ENCODE peak calls at places on chromosomes 5 and 9, in four cellular contexts. One of them, this sample, is unnamed.

GRCh38 chr5:133032852-133033742 is 6.7 kb upstream of the ZCCHC10 start:
- DNase-seq in stomach: no peak
- DNase-seq in tibial nerve: no peak
- DNase-seq in left ventricle myocardium inferior: no peak
- DNase-seq in this sample: no peak

GRCh38 chr5:71681282-71681681 is 37.8 kb upstream of the CARTPT start:
- DNase-seq in stomach: no peak
- DNase-seq in tibial nerve: no peak
- DNase-seq in left ventricle myocardium inferior: no peak
- DNase-seq in this sample: no peak

GRCh38 chr5:56649569-56649968 is 165.8 kb upstream of the MAP3K1 start:
- DNase-seq in stomach: no peak
- DNase-seq in tibial nerve: no peak
- DNase-seq in left ventricle myocardium inferior: peak; percentile 31
- DNase-seq in this sample: no peak

GRCh38 chr9:135338546-135338945 is 141.0 kb upstream of the PPP1R26 start:
- DNase-seq in stomach: peak; percentile 19
- DNase-seq in tibial nerve: no peak
- DNase-seq in left ventricle myocardium inferior: no peak
- DNase-seq in this sample: no peak

GRCh38 chr9:35757527-35758275 is 3.6 kb upstream of the MSMP start:
- DNase-seq in stomach: no peak
- DNase-seq in tibial nerve: no peak
- DNase-seq in left ventricle myocardium inferior: no peak
- DNase-seq in this sample: no peak

GRCh38 chr9:129832957-129833356 is 2.1 kb downstream of the C9orf78 start:
- DNase-seq in stomach: no peak
- DNase-seq in tibial nerve: no peak
- DNase-seq in left ventricle myocardium inferior: no peak
- DNase-seq in this sample: no peak

GRCh38 chr9:129458663-129459549 is 162.0 kb downstream of the C9orf50 start:
- DNase-seq in stomach: peak; percentile 86
- DNase-seq in tibial nerve: no peak
- DNase-seq in left ventricle myocardium inferior: peak; percentile 54
- DNase-seq in this sample: peak; percentile 44

GRCh38 chr9:112029921-112030444 is 133.4 kb downstream of the UGCG start:
- DNase-seq in stomach: peak; percentile 37
- DNase-seq in tibial nerve: no peak
- DNase-seq in left ventricle myocardium inferior: no peak
- DNase-seq in this sample: no peak

GRCh38 chr9:111034146-111034545 is 4.1 kb downstream of the LPAR1 start:
- DNase-seq in stomach: no peak
- DNase-seq in tibial nerve: no peak
- DNase-seq in left ventricle myocardium inferior: no peak
- DNase-seq in this sample: no peak

GRCh38 chr9:12916037-12916436 is 141.2 kb downstream of the LURAP1L start:
- DNase-seq in stomach: no peak
- DNase-seq in tibial nerve: no peak
- DNase-seq in left ventricle myocardium inferior: no peak
- DNase-seq in this sample: no peak

GRCh38 chr5:43019615-43020293 is 20.4 kb downstream of the ANXA2R start:
- DNase-seq in stomach: peak; percentile 74
- DNase-seq in tibial nerve: no peak
- DNase-seq in left ventricle myocardium inferior: no peak
- DNase-seq in this sample: peak; percentile 78

GRCh38 chr9:20256284-20256948 is 365.9 kb downstream of the MLLT3 start:
- DNase-seq in stomach: no peak
- DNase-seq in tibial nerve: no peak
- DNase-seq in left ventricle myocardium inferior: no peak
- DNase-seq in this sample: no peak

GRCh38 chr5:152274206-152274605 is 130.9 kb downstream of the NMUR2 start:
- DNase-seq in stomach: no peak
- DNase-seq in tibial nerve: no peak
- DNase-seq in left ventricle myocardium inferior: no peak
- DNase-seq in this sample: no peak

GRCh38 chr5:178324481-178325310 is 92.1 kb upstream of the PHYKPL start:
- DNase-seq in stomach: no peak
- DNase-seq in tibial nerve: no peak
- DNase-seq in left ventricle myocardium inferior: no peak
- DNase-seq in this sample: no peak

GRCh38 chr9:78982849-78983248 is 588.9 kb upstream of the TLE4 start:
- DNase-seq in stomach: no peak
- DNase-seq in tibial nerve: no peak
- DNase-seq in left ventricle myocardium inferior: no peak
- DNase-seq in this sample: no peak

GRCh38 chr5:142426129-142426641 is 101.4 kb upstream of the SPRY4 start:
- DNase-seq in stomach: peak; percentile 51
- DNase-seq in tibial nerve: no peak
- DNase-seq in left ventricle myocardium inferior: peak; percentile 62
- DNase-seq in this sample: peak; percentile 11

GRCh38 chr5:180187767-180188166 is 21.2 kb downstream of the RASGEF1C start:
- DNase-seq in stomach: no peak
- DNase-seq in tibial nerve: no peak
- DNase-seq in left ventricle myocardium inferior: no peak
- DNase-seq in this sample: no peak

GRCh38 chr5:10632110-10632903 is 68.4 kb downstream of the ANKRD33B start:
- DNase-seq in stomach: no peak
- DNase-seq in tibial nerve: no peak
- DNase-seq in left ventricle myocardium inferior: no peak
- DNase-seq in this sample: peak; percentile 10

GRCh38 chr9:4769321-4770080 is 23.2 kb upstream of the RCL1 start:
- DNase-seq in stomach: no peak
- DNase-seq in tibial nerve: no peak
- DNase-seq in left ventricle myocardium inferior: no peak
- DNase-seq in this sample: no peak

GRCh38 chr5:33969572-33970452 is 14.7 kb downstream of the SLC45A2 start:
- DNase-seq in stomach: no peak
- DNase-seq in tibial nerve: no peak
- DNase-seq in left ventricle myocardium inferior: no peak
- DNase-seq in this sample: no peak

GRCh38 chr9:135780626-135781025 is 78.6 kb downstream of the KCNT1 start:
- DNase-seq in stomach: no peak
- DNase-seq in tibial nerve: no peak
- DNase-seq in left ventricle myocardium inferior: no peak
- DNase-seq in this sample: no peak

GRCh38 chr9:76576344-76576743 is 117.4 kb downstream of the GCNT1 start:
- DNase-seq in stomach: no peak
- DNase-seq in tibial nerve: no peak
- DNase-seq in left ventricle myocardium inferior: no peak
- DNase-seq in this sample: no peak

GRCh38 chr9:76302947-76303550 is 91.2 kb downstream of the RFK start:
- DNase-seq in stomach: no peak
- DNase-seq in tibial nerve: no peak
- DNase-seq in left ventricle myocardium inferior: no peak
- DNase-seq in this sample: no peak

GRCh38 chr5:89988129-89988528 is 421.4 kb downstream of the CETN3 start:
- DNase-seq in stomach: no peak
- DNase-seq in tibial nerve: no peak
- DNase-seq in left ventricle myocardium inferior: no peak
- DNase-seq in this sample: no peak

GRCh38 chr5:151517122-151517920 is 69.9 kb downstream of the SLC36A1 start:
- DNase-seq in stomach: no peak
- DNase-seq in tibial nerve: no peak
- DNase-seq in left ventricle myocardium inferior: no peak
- DNase-seq in this sample: no peak

GRCh38 chr9:125436613-125437443 is 175.2 kb downstream of the GAPVD1 start:
- DNase-seq in stomach: no peak
- DNase-seq in tibial nerve: no peak
- DNase-seq in left ventricle myocardium inferior: no peak
- DNase-seq in this sample: no peak

DNA sequence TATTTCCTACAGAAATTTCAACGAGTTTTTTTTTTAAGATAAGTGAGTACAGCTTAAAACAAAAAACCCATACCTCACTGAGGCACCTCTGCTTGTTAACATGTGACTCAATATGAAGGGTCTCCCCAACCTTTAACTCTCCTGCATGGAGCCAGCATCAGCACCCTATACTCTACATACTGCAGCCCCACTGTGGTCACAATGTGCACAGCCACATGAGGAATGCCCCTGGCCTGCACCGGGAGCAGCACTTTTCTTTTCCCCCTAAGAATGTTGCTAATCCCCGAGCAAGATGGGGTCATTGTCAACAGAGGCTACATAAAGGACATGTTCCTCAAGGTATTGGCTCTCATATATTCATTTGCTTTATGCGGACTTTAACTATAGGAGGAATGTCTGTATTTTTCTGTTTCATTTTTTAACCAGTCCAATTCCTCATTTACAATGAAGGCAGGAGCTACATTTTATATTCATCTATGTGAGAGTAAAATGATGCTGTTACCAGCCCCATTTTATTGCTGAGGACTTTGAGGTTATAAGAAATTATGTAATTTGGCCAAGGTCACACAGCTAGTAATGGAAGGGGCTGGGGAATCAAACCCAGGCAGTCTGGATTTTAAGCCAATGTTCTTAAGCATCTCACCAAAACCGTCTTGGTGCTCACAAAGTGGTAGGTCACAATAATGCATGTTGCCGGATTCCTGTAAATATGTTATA is 93.0 kb downstream of the APBA1 start:
- DNase-seq in stomach: no peak
- DNase-seq in tibial nerve: no peak
- DNase-seq in left ventricle myocardium inferior: no peak
- DNase-seq in this sample: no peak
- H3K27me3 ChIP-seq in stomach: no peaks in the 10 kb centered on the region
- H3K27me3 ChIP-seq in tibial nerve: no peaks in the 10 kb centered on the region
- H3K27me3 ChIP-seq in left ventricle myocardium inferior: no peaks in the 10 kb centered on the region
- H3K27me3 ChIP-seq in this sample: no peaks in the 10 kb centered on the region

GRCh38 chr5:119377066-119377465 is 21.2 kb downstream of the TNFAIP8 start:
- DNase-seq in stomach: no peak
- DNase-seq in tibial nerve: no peak
- DNase-seq in left ventricle myocardium inferior: no peak
- DNase-seq in this sample: no peak
- H3K27ac ChIP-seq in stomach: no peak overlapping the region
- H3K27ac ChIP-seq in tibial nerve: no peak overlapping the region
- H3K27ac ChIP-seq in left ventricle myocardium inferior: no peak overlapping the region
- H3K27ac ChIP-seq in this sample: no peak overlapping the region

GRCh38 chr9:33415152-33416038 is 13.0 kb upstream of the AQP7 start:
- DNase-seq in stomach: peak; percentile 93
- DNase-seq in tibial nerve: peak; percentile 76
- DNase-seq in left ventricle myocardium inferior: peak; percentile 71
- DNase-seq in this sample: peak; percentile 89
- H3K4me3 ChIP-seq in stomach: no peak overlapping the region
- H3K4me3 ChIP-seq in tibial nerve: no peak overlapping the region
- H3K4me3 ChIP-seq in left ventricle myocardium inferior: no peak overlapping the region
- H3K4me3 ChIP-seq in this sample: peak overlapping the region; percentile 26

DNA sequence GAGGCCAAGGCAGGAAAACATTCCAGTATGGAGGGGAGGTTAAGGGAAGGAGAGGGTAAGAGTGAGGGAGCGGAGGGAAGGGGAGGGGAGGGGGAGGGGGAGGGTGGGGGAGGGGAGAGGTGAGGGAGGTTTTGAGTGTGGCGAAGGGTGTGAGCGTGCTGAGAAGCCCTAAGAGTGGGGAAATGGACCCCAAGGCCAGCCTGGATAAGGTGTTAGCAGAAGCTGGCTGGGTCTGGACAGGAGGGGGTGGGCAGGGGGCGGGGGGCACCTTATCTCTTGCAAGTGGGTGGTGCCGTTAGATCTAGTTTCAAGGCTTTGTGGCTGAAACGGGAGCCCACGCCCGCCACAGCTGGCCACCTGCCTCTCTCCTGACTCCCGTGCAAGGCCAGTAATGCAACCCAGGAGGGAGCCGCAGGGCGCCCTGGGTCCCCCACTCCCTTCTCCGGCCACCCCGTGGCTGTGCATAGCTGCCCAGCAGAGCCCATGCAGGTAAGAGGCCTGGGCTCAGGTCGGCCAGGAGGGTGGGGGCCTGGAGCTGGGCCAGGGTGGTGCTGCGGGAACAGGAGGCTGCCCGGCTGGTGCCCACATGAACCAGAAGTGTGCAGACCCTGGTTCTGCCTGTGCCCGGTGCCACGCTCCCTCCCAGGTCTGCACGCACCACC is 682 bp downstream of the RNF224 start:
- DNase-seq in stomach: no peak
- DNase-seq in tibial nerve: no peak
- DNase-seq in left ventricle myocardium inferior: no peak
- DNase-seq in this sample: no peak
- H3K27me3 ChIP-seq in stomach: peaks cover 46% of the 10 kb centered on the region
- H3K27me3 ChIP-seq in tibial nerve: no peaks in the 10 kb centered on the region
- H3K27me3 ChIP-seq in left ventricle myocardium inferior: peaks cover 51% of the 10 kb centered on the region
- H3K27me3 ChIP-seq in this sample: no peaks in the 10 kb centered on the region

This sample was measured in CD8-positive, alpha-beta memory T cell.